ENCODE peak calls at places on chromosomes 5 and 9, in eight cellular contexts. V is stimulated activated CD4-positive, alpha-beta T cell treated with anti-CD3 and anti-CD28 coated beads, Interleukin-4, amount 100 ng/mL, for 48 hours; I is GM23248; O is osteocyte; T is progenitor cell of endocrine pancreas; M is amniotic stem cell; U is naive thymus-derived CD4-positive, alpha-beta T cell; X is upper lobe of left lung. Z is an unnamed sample.

GRCh38 chr9:99515874-99516656 is 294.0 kb downstream of the SEC61B start:
- DNase-seq in V (no peak), I (no peak), O (no peak), T (no peak), M (no peak), U (no peak), X (no peak), Z (no peak)

GRCh38 chr5:160508780-160509361 is 87.2 kb downstream of the PTTG1 start:
- DNase-seq in V (peak; percentile 41), I (peak; percentile 93), O (no peak), T (peak; percentile 46), M (peak; percentile 71), U (peak; percentile 71), X (no peak), Z (peak; percentile 39)

GRCh38 chr5:157273131-157273556 is 7.2 kb downstream of the CYFIP2 start:
- DNase-seq in V (no peak), I (no peak), O (no peak), T (no peak), M (no peak), U (no peak), X (no peak), Z (no peak)

GRCh38 chr5:52017567-52017966 is 634.3 kb downstream of the ISL1 start:
- DNase-seq in V (no peak), I (no peak), O (no peak), T (no peak), M (no peak), U (no peak), X (no peak), Z (no peak)

GRCh38 chr9:10339152-10339551 is 273.6 kb downstream of the PTPRD start:
- DNase-seq in V (no peak), I (no peak), O (no peak), T (no peak), M (no peak), U (no peak), X (no peak), Z (no peak)

GRCh38 chr9:93124793-93125192 is 9.3 kb downstream of the NINJ1 start:
- DNase-seq in V (no peak), I (no peak), O (no peak), T (no peak), M (no peak), U (no peak), X (peak; percentile 44), Z (no peak)

GRCh38 chr5:76521240-76521758 is 101.9 kb downstream of the F2RL2 start:
- DNase-seq in V (no peak), I (peak; percentile 77), O (no peak), T (no peak), M (no peak), U (no peak), X (no peak), Z (no peak)

GRCh38 chr9:7246917-7247538 is 489.3 kb downstream of the KDM4C start:
- DNase-seq in V (no peak), I (peak; percentile 23), O (no peak), T (no peak), M (no peak), U (no peak), X (no peak), Z (no peak)

GRCh38 chr9:116318463-116319271 is 165.1 kb downstream of the PAPPA start:
- DNase-seq in V (no peak), I (peak; percentile 82), O (no peak), T (no peak), M (no peak), U (no peak), X (peak; percentile 27), Z (peak; percentile 38)

GRCh38 chr5:159330131-159330530 is at the start of gene IL12B:
- DNase-seq in V (no peak), I (peak; percentile 72), O (no peak), T (no peak), M (no peak), U (no peak), X (no peak), Z (no peak)

GRCh38 chr5:126464959-126465358 is 41.8 kb downstream of the GRAMD2B start:
- DNase-seq in V (no peak), I (no peak), O (no peak), T (peak; percentile 18), M (no peak), U (no peak), X (peak; percentile 40), Z (no peak)